ENCODE peak calls at places on chromosomes 7 and 10, in ten cellular contexts. Z is HFF-Myc; J is DMS 273 treated with DMSO at 0.1 percent for 48 hours; Q is AG04450; Y is germinal center; D is hypothalamus; G is activated CD4-positive, alpha-beta T cell treated with anti-CD3 and anti-CD28 coated beads for 24 hours; A is NCI-H748 treated with DMSO at 0.1 percent for 48 hours; C is activated T-cell treated with anti-CD3 and anti-CD28 coated beads for 1 hour; W is CD8-positive, alpha-beta memory T cell. I is an unnamed sample.

GRCh38 chr10:96129387-96130325 is at the start of gene ZNF518A:
- DNase-seq in Z (peak), C (peak), J (peak), Y (peak), G (peak), W (peak), Q (peak), D (peak), A (peak), I (peak)

GRCh38 chr7:102455596-102455995 is 9.1 kb downstream of the ALKBH4 start:
- DNase-seq in Q (no peak), G (no peak), C (no peak), Z (no peak), Y (no peak), D (no peak), A (no peak), W (no peak), J (no peak), I (no peak)

GRCh38 chr10:109696981-109697775 is 226.1 kb downstream of the XPNPEP1 start:
- DNase-seq in C (no peak), Y (no peak), Z (no peak), Q (no peak), D (no peak), J (no peak), W (no peak), A (no peak), G (no peak), I (no peak)

GRCh38 chr10:119862524-119862923 is 10.1 kb downstream of the MCMBP start:
- DNase-seq in G (no peak), J (no peak), Y (no peak), C (no peak), Q (no peak), Z (no peak), A (no peak), W (no peak), D (no peak), I (no peak)

GRCh38 chr10:103763374-103764202 is 91.8 kb downstream of the SH3PXD2A start:
- DNase-seq in D (no peak), J (no peak), A (no peak), G (no peak), Q (no peak), Z (no peak), Y (no peak), C (no peak), W (no peak), I (no peak)

GRCh38 chr10:16518822-16519221 is 2.9 kb downstream of the C1QL3 start:
- DNase-seq in C (no peak), G (no peak), J (no peak), D (no peak), Z (no peak), Q (no peak), A (no peak), W (no peak), Y (no peak), I (no peak)

GRCh38 chr10:3424102-3424803 is 251.7 kb upstream of the PITRM1 start:
- DNase-seq in A (no peak), W (no peak), J (no peak), Q (no peak), Y (no peak), Z (no peak), C (no peak), G (no peak), D (no peak), I (no peak)

GRCh38 chr7:5266148-5267028 is 16.4 kb upstream of the SLC29A4 start:
- DNase-seq in C (no peak), Y (no peak), Z (no peak), G (no peak), J (no peak), W (no peak), A (no peak), Q (no peak), D (no peak), I (no peak)

GRCh38 chr7:116443646-116444045 is 55.9 kb upstream of the CAV2 start:
- DNase-seq in G (no peak), C (no peak), D (no peak), Q (no peak), Y (no peak), J (no peak), W (no peak), Z (no peak), A (peak), I (no peak)

GRCh38 chr10:63537511-63537910 is 16.3 kb downstream of the REEP3 start:
- DNase-seq in W (no peak), J (peak), Y (no peak), C (no peak), D (no peak), Q (no peak), Z (no peak), A (no peak), G (no peak), I (no peak)

GRCh38 chr7:106166651-106167342 is 54.7 kb upstream of the SYPL1 start:
- DNase-seq in C (no peak), J (peak), A (peak), Z (peak), G (peak), D (no peak), W (no peak), Q (peak), Y (peak), I (no peak)

GRCh38 chr7:141575654-141576448 is 24.6 kb downstream of the AGK start:
- DNase-seq in Y (no peak), Q (no peak), J (no peak), Z (no peak), A (no peak), G (no peak), W (no peak), D (no peak), C (no peak), I (no peak)

GRCh38 chr10:128092454-128092853 is 33.8 kb downstream of the MKI67 start:
- DNase-seq in C (no peak), A (no peak), W (no peak), Z (no peak), G (no peak), Q (no peak), Y (no peak), J (no peak), D (no peak), I (no peak)

GRCh38 chr10:128263891-128264688 is 137.9 kb upstream of the MKI67 start:
- DNase-seq in G (peak), J (peak), C (peak), A (peak), Z (no peak), D (no peak), Q (no peak), W (no peak), Y (peak), I (no peak)

GRCh38 chr7:2313450-2314208 is 612 bp downstream of the SNX8 start:
- DNase-seq in Q (no peak), G (no peak), Z (no peak), A (no peak), Y (no peak), C (peak), D (no peak), W (no peak), J (no peak), I (no peak)

GRCh38 chr10:70341016-70341415 is 41.4 kb downstream of the LRRC20 start:
- DNase-seq in J (no peak), Q (no peak), G (no peak), Y (no peak), C (no peak), W (no peak), A (no peak), D (no peak), Z (no peak), I (no peak)

GRCh38 chr7:53984776-53985175 is 557.4 kb upstream of the VSTM2A start:
- DNase-seq in Q (no peak), W (no peak), J (no peak), Y (no peak), G (no peak), C (no peak), D (no peak), Z (no peak), A (no peak), I (no peak)

GRCh38 chr10:29757551-29758297 is 123.0 kb upstream of the SVIL start:
- DNase-seq in J (no peak), A (no peak), Q (no peak), W (no peak), G (no peak), C (no peak), Y (no peak), Z (no peak), D (no peak), I (no peak)

GRCh38 chr7:30896041-30896440 is 15.6 kb upstream of the AQP1 start:
- DNase-seq in Q (no peak), Z (no peak), D (no peak), W (no peak), A (no peak), J (no peak), C (no peak), Y (no peak), G (no peak), I (no peak)

GRCh38 chr10:51905050-51905449 is 205.7 kb upstream of the CSTF2T start:
- DNase-seq in A (no peak), D (no peak), Z (no peak), W (no peak), C (no peak), G (no peak), Q (no peak), Y (no peak), J (peak), I (no peak)

GRCh38 chr10:100567249-100567648 is 31.5 kb downstream of the HIF1AN start:
- DNase-seq in Z (no peak), W (no peak), C (no peak), Q (no peak), G (no peak), D (no peak), J (no peak), A (no peak), Y (no peak), I (no peak)

GRCh38 chr7:99190359-99191009 is 17.4 kb downstream of the KPNA7 start:
- DNase-seq in G (no peak), Y (no peak), A (no peak), C (no peak), J (no peak), Z (no peak), D (no peak), W (no peak), Q (no peak), I (no peak)

GRCh38 chr7:122304604-122304975 is at the start of gene FEZF1:
- DNase-seq in W (no peak), J (no peak), Q (no peak), Z (no peak), Y (no peak), G (no peak), D (no peak), A (peak), C (no peak), I (no peak)

GRCh38 chr7:133290676-133291332 is 37.9 kb downstream of the EXOC4 start:
- DNase-seq in A (no peak), D (no peak), Y (no peak), W (no peak), J (no peak), Z (no peak), G (no peak), Q (no peak), C (no peak), I (no peak)

GRCh38 chr7:129431911-129432643 is 2.2 kb upstream of the STRIP2 start:
- DNase-seq in D (no peak), C (no peak), Q (no peak), A (no peak), Y (no peak), Z (no peak), W (no peak), G (no peak), J (no peak), I (no peak)

GRCh38 chr7:23347682-23348180 is 48.6 kb downstream of the MALSU1 start:
- DNase-seq in D (no peak), W (no peak), G (no peak), Q (no peak), Z (peak), J (no peak), C (no peak), Y (no peak), A (no peak), I (no peak)

GRCh38 chr7:78296689-78297371 is 498.3 kb downstream of the PHTF2 start:
- DNase-seq in A (peak), G (no peak), J (no peak), W (no peak), Q (no peak), Z (no peak), D (no peak), C (no peak), Y (no peak), I (no peak)

GRCh38 chr7:113890326-113891030 is 28.3 kb downstream of the PPP1R3A start:
- DNase-seq in W (no peak), Z (no peak), J (no peak), C (no peak), Q (no peak), G (no peak), A (no peak), Y (no peak), D (no peak), I (no peak)

GRCh38 chr7:1368150-1368681 is 91.1 kb downstream of the MICALL2 start:
- DNase-seq in Z (no peak), C (no peak), A (no peak), J (no peak), W (no peak), Q (no peak), D (no peak), Y (no peak), G (no peak), I (no peak)